ENCODE peak calls at places on chromosomes 1 and 21, in eight cellular contexts. One of them, this sample, is unnamed.

GRCh38 chr1:79362470-79362869 is 355.9 kb upstream of the ADGRL4 start:
- DNase-seq in heart left ventricle: no peak
- DNase-seq in fibroblast of villous mesenchyme: no peak
- DNase-seq in hepatocyte: no peak
- DNase-seq in cardiac muscle cell: no peak
- DNase-seq in brain microvascular endothelial cell: no peak
- DNase-seq in thyroid gland: no peak
- DNase-seq in fibroblast of lung: no peak
- DNase-seq in this sample: no peak

GRCh38 chr1:175600721-175601440 is 142.5 kb downstream of the TNR start:
- DNase-seq in heart left ventricle: no peak
- DNase-seq in fibroblast of villous mesenchyme: no peak
- DNase-seq in hepatocyte: no peak
- DNase-seq in cardiac muscle cell: no peak
- DNase-seq in brain microvascular endothelial cell: no peak
- DNase-seq in thyroid gland: no peak
- DNase-seq in fibroblast of lung: no peak
- DNase-seq in this sample: no peak

GRCh38 chr1:53501065-53502005 is 42.1 kb downstream of the DMRTB1 start:
- DNase-seq in heart left ventricle: no peak
- DNase-seq in fibroblast of villous mesenchyme: no peak
- DNase-seq in hepatocyte: no peak
- DNase-seq in cardiac muscle cell: no peak
- DNase-seq in brain microvascular endothelial cell: no peak
- DNase-seq in thyroid gland: peak; percentile 74
- DNase-seq in fibroblast of lung: no peak
- DNase-seq in this sample: no peak

GRCh38 chr1:101203812-101204540 is 32.8 kb upstream of the S1PR1 start:
- DNase-seq in heart left ventricle: peak; percentile 47
- DNase-seq in fibroblast of villous mesenchyme: peak; percentile 39
- DNase-seq in hepatocyte: no peak
- DNase-seq in cardiac muscle cell: peak; percentile 45
- DNase-seq in brain microvascular endothelial cell: peak; percentile 20
- DNase-seq in thyroid gland: no peak
- DNase-seq in fibroblast of lung: peak; percentile 65
- DNase-seq in this sample: no peak

GRCh38 chr21:35749904-35750303 is 310.4 kb downstream of the SETD4 start:
- DNase-seq in heart left ventricle: no peak
- DNase-seq in fibroblast of villous mesenchyme: no peak
- DNase-seq in hepatocyte: no peak
- DNase-seq in cardiac muscle cell: no peak
- DNase-seq in brain microvascular endothelial cell: no peak
- DNase-seq in thyroid gland: no peak
- DNase-seq in fibroblast of lung: no peak
- DNase-seq in this sample: no peak

GRCh38 chr1:6580119-6580587 is 359 bp downstream of the ZBTB48 start:
- DNase-seq in heart left ventricle: no peak
- DNase-seq in fibroblast of villous mesenchyme: peak; percentile 16
- DNase-seq in hepatocyte: no peak
- DNase-seq in cardiac muscle cell: no peak
- DNase-seq in brain microvascular endothelial cell: no peak
- DNase-seq in thyroid gland: no peak
- DNase-seq in fibroblast of lung: no peak
- DNase-seq in this sample: no peak

GRCh38 chr1:90712153-90712930 is 4.8 kb downstream of the BARHL2 start:
- DNase-seq in heart left ventricle: no peak
- DNase-seq in fibroblast of villous mesenchyme: no peak
- DNase-seq in hepatocyte: no peak
- DNase-seq in cardiac muscle cell: no peak
- DNase-seq in brain microvascular endothelial cell: no peak
- DNase-seq in thyroid gland: no peak
- DNase-seq in fibroblast of lung: no peak
- DNase-seq in this sample: no peak

GRCh38 chr1:220876511-220877347 is 2.5 kb upstream of the HLX start:
- DNase-seq in heart left ventricle: peak; percentile 70
- DNase-seq in fibroblast of villous mesenchyme: no peak
- DNase-seq in hepatocyte: peak; percentile 46
- DNase-seq in cardiac muscle cell: peak; percentile 47
- DNase-seq in brain microvascular endothelial cell: no peak
- DNase-seq in thyroid gland: no peak
- DNase-seq in fibroblast of lung: peak; percentile 32
- DNase-seq in this sample: no peak

GRCh38 chr1:231931846-231932454 is 305.4 kb downstream of the DISC1 start:
- DNase-seq in heart left ventricle: no peak
- DNase-seq in fibroblast of villous mesenchyme: no peak
- DNase-seq in hepatocyte: no peak
- DNase-seq in cardiac muscle cell: no peak
- DNase-seq in brain microvascular endothelial cell: no peak
- DNase-seq in thyroid gland: no peak
- DNase-seq in fibroblast of lung: no peak
- DNase-seq in this sample: no peak

GRCh38 chr1:223248787-223249175 is 105.7 kb upstream of the TLR5 start:
- DNase-seq in heart left ventricle: no peak
- DNase-seq in fibroblast of villous mesenchyme: no peak
- DNase-seq in hepatocyte: no peak
- DNase-seq in cardiac muscle cell: no peak
- DNase-seq in brain microvascular endothelial cell: no peak
- DNase-seq in thyroid gland: no peak
- DNase-seq in fibroblast of lung: no peak
- DNase-seq in this sample: no peak

GRCh38 chr1:84268346-84268745 is 33.2 kb upstream of the SAMD13 start:
- DNase-seq in heart left ventricle: no peak
- DNase-seq in fibroblast of villous mesenchyme: no peak
- DNase-seq in hepatocyte: no peak
- DNase-seq in cardiac muscle cell: no peak
- DNase-seq in brain microvascular endothelial cell: no peak
- DNase-seq in thyroid gland: no peak
- DNase-seq in fibroblast of lung: no peak
- DNase-seq in this sample: no peak

GRCh38 chr1:86061660-86062059 is 94.9 kb downstream of the COL24A1 start:
- DNase-seq in heart left ventricle: no peak
- DNase-seq in fibroblast of villous mesenchyme: no peak
- DNase-seq in hepatocyte: no peak
- DNase-seq in cardiac muscle cell: no peak
- DNase-seq in brain microvascular endothelial cell: peak; percentile 11
- DNase-seq in thyroid gland: no peak
- DNase-seq in fibroblast of lung: no peak
- DNase-seq in this sample: no peak

GRCh38 chr1:66217021-66217420 is 316.9 kb upstream of the SGIP1 start:
- DNase-seq in heart left ventricle: no peak
- DNase-seq in fibroblast of villous mesenchyme: peak; percentile 65
- DNase-seq in hepatocyte: peak; percentile 16
- DNase-seq in cardiac muscle cell: no peak
- DNase-seq in brain microvascular endothelial cell: no peak
- DNase-seq in thyroid gland: no peak
- DNase-seq in fibroblast of lung: peak; percentile 90
- DNase-seq in this sample: peak; percentile 45

GRCh38 chr1:49331066-49331852 is 554.6 kb upstream of the BEND5 start:
- DNase-seq in heart left ventricle: no peak
- DNase-seq in fibroblast of villous mesenchyme: no peak
- DNase-seq in hepatocyte: no peak
- DNase-seq in cardiac muscle cell: no peak
- DNase-seq in brain microvascular endothelial cell: no peak
- DNase-seq in thyroid gland: no peak
- DNase-seq in fibroblast of lung: no peak
- DNase-seq in this sample: no peak

GRCh38 chr1:101567582-101568189 is 330.9 kb downstream of the S1PR1 start:
- DNase-seq in heart left ventricle: no peak
- DNase-seq in fibroblast of villous mesenchyme: peak; percentile 16
- DNase-seq in hepatocyte: peak; percentile 32
- DNase-seq in cardiac muscle cell: peak; percentile 50
- DNase-seq in brain microvascular endothelial cell: peak; percentile 11
- DNase-seq in thyroid gland: peak; percentile 25
- DNase-seq in fibroblast of lung: peak; percentile 11
- DNase-seq in this sample: peak; percentile 0

GRCh38 chr1:157806431-157807149 is 13.3 kb downstream of the FCRL1 start:
- DNase-seq in heart left ventricle: no peak
- DNase-seq in fibroblast of villous mesenchyme: no peak
- DNase-seq in hepatocyte: no peak
- DNase-seq in cardiac muscle cell: no peak
- DNase-seq in brain microvascular endothelial cell: no peak
- DNase-seq in thyroid gland: no peak
- DNase-seq in fibroblast of lung: no peak
- DNase-seq in this sample: no peak

GRCh38 chr1:239056940-239057339 is 329.4 kb upstream of the CHRM3 start:
- DNase-seq in heart left ventricle: no peak
- DNase-seq in fibroblast of villous mesenchyme: no peak
- DNase-seq in hepatocyte: no peak
- DNase-seq in cardiac muscle cell: peak; percentile 7
- DNase-seq in brain microvascular endothelial cell: no peak
- DNase-seq in thyroid gland: no peak
- DNase-seq in fibroblast of lung: no peak
- DNase-seq in this sample: no peak

GRCh38 chr1:61080408-61081134 is 1.8 kb upstream of the NFIA start:
- DNase-seq in heart left ventricle: no peak
- DNase-seq in fibroblast of villous mesenchyme: no peak
- DNase-seq in hepatocyte: no peak
- DNase-seq in cardiac muscle cell: no peak
- DNase-seq in brain microvascular endothelial cell: no peak
- DNase-seq in thyroid gland: no peak
- DNase-seq in fibroblast of lung: no peak
- DNase-seq in this sample: no peak
- H3K4me3 ChIP-seq in heart left ventricle: peak overlapping the region; percentile 84
- H3K4me3 ChIP-seq in fibroblast of villous mesenchyme: peak overlapping the region; percentile 33
- H3K4me3 ChIP-seq in hepatocyte: peak overlapping the region; percentile 63
- H3K4me3 ChIP-seq in cardiac muscle cell: peak overlapping the region; percentile 95
- H3K4me3 ChIP-seq in brain microvascular endothelial cell: no peak overlapping the region
- H3K4me3 ChIP-seq in thyroid gland: no peak overlapping the region
- H3K4me3 ChIP-seq in fibroblast of lung: peak overlapping the region; percentile 15
- H3K4me3 ChIP-seq in this sample: no peak overlapping the region

GRCh38 chr1:44654621-44655187 is 19.6 kb downstream of the TMEM53 start:
- DNase-seq in heart left ventricle: peak; percentile 8
- DNase-seq in fibroblast of villous mesenchyme: no peak
- DNase-seq in hepatocyte: no peak
- DNase-seq in cardiac muscle cell: no peak
- DNase-seq in brain microvascular endothelial cell: no peak
- DNase-seq in thyroid gland: no peak
- DNase-seq in fibroblast of lung: no peak
- DNase-seq in this sample: no peak

GRCh38 chr1:44652445-44653106 is 21.7 kb downstream of the TMEM53 start:
- DNase-seq in heart left ventricle: peak; percentile 79
- DNase-seq in fibroblast of villous mesenchyme: peak; percentile 59
- DNase-seq in hepatocyte: peak; percentile 87
- DNase-seq in cardiac muscle cell: peak; percentile 68
- DNase-seq in brain microvascular endothelial cell: peak; percentile 60
- DNase-seq in thyroid gland: peak; percentile 72
- DNase-seq in fibroblast of lung: peak; percentile 31
- DNase-seq in this sample: no peak

GRCh38 chr1:44651069-44651468 is 23.2 kb downstream of the TMEM53 start:
- DNase-seq in heart left ventricle: no peak
- DNase-seq in fibroblast of villous mesenchyme: no peak
- DNase-seq in hepatocyte: no peak
- DNase-seq in cardiac muscle cell: no peak
- DNase-seq in brain microvascular endothelial cell: no peak
- DNase-seq in thyroid gland: no peak
- DNase-seq in fibroblast of lung: no peak
- DNase-seq in this sample: no peak

GRCh38 chr1:44655609-44656008 is 18.7 kb downstream of the TMEM53 start:
- DNase-seq in heart left ventricle: no peak
- DNase-seq in fibroblast of villous mesenchyme: peak; percentile 14
- DNase-seq in hepatocyte: no peak
- DNase-seq in cardiac muscle cell: peak; percentile 17
- DNase-seq in brain microvascular endothelial cell: no peak
- DNase-seq in thyroid gland: no peak
- DNase-seq in fibroblast of lung: no peak
- DNase-seq in this sample: no peak

DNA sequence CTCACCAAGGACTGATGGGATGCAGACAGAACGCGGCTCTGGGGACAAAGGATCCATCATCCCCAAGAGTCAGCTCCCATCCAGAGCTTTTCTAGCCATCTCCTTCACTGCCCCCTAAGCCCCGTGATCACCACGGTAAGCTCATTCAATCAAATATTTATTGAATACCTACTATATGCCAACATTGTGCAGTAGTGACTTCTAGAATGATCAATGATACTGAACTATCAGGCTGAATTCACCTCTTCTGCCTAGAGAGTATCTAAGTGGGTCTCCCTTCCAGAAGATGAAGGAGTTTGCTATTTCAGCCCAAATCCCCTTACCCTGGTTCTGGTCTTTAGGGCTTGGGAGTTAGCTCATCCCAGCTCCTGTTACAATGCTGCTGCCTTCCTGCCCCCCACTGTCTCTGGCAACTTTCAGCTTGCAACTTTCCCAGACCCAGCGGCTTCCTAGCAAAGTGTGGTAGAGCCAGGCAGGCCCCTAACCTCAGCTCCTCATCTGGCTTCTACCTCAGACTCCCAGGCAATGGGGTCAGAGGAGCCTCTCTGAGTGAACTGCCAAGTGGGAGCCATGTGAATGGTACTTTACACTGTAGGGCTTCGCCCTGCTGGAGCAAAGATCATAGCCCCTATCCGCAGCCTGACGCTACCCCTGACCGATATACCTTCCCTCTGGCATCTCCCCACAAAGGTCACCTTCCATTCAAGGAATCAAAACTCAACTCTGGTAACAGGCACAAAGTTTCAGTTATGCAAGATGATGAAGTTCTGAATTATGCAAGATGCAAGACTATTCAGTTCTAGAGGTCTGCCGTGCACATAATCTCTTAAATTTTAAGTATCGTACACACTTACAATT is 20.9 kb downstream of the TMEM53 start:
- DNase-seq in heart left ventricle: no peak
- DNase-seq in fibroblast of villous mesenchyme: no peak
- DNase-seq in hepatocyte: no peak
- DNase-seq in cardiac muscle cell: no peak
- DNase-seq in brain microvascular endothelial cell: no peak
- DNase-seq in thyroid gland: no peak
- DNase-seq in fibroblast of lung: no peak
- DNase-seq in this sample: no peak
- TF ChIP-seq CTCF in heart left ventricle: peak; percentile 27
- TF ChIP-seq CTCF in fibroblast of villous mesenchyme: no peak
- TF ChIP-seq CTCF in hepatocyte: no peak
- TF ChIP-seq CTCF in cardiac muscle cell: no peak
- TF ChIP-seq CTCF in brain microvascular endothelial cell: no peak
- TF ChIP-seq CTCF in thyroid gland: no peak
- TF ChIP-seq CTCF in fibroblast of lung: no peak
- TF ChIP-seq CTCF in this sample: no peak

GRCh38 chr1:1567831-1568380 is 6.8 kb downstream of the SSU72 start:
- DNase-seq in heart left ventricle: no peak
- DNase-seq in fibroblast of villous mesenchyme: peak; percentile 77
- DNase-seq in hepatocyte: no peak
- DNase-seq in cardiac muscle cell: no peak
- DNase-seq in brain microvascular endothelial cell: no peak
- DNase-seq in thyroid gland: no peak
- DNase-seq in fibroblast of lung: no peak
- DNase-seq in this sample: no peak
- H3K4me3 ChIP-seq in heart left ventricle: no peak overlapping the region
- H3K4me3 ChIP-seq in fibroblast of villous mesenchyme: no peak overlapping the region
- H3K4me3 ChIP-seq in hepatocyte: no peak overlapping the region
- H3K4me3 ChIP-seq in cardiac muscle cell: no peak overlapping the region
- H3K4me3 ChIP-seq in brain microvascular endothelial cell: no peak overlapping the region
- H3K4me3 ChIP-seq in thyroid gland: no peak overlapping the region
- H3K4me3 ChIP-seq in fibroblast of lung: no peak overlapping the region
- H3K4me3 ChIP-seq in this sample: no peak overlapping the region

DNA sequence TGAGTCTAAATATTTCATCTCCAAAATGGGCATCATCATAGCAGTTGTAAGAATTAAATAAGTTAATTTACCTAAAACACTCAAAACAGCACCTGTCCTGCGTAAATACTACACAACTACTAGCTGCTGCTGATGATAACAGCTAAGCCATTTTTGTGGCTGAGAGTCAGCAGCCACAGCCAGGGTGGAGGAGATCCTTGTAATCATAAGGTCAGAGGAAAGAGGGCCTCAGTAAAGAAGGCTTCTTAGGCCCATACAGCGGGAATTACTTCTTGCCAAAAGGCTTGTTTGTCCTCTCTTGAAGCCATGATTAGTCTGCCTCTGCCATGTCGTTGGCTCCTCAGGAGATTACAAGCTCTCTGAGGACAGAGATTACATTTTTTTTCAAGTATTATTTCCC is 245.0 kb downstream of the FGGY start:
- DNase-seq in heart left ventricle: no peak
- DNase-seq in fibroblast of villous mesenchyme: no peak
- DNase-seq in hepatocyte: no peak
- DNase-seq in cardiac muscle cell: no peak
- DNase-seq in brain microvascular endothelial cell: no peak
- DNase-seq in thyroid gland: no peak
- DNase-seq in fibroblast of lung: peak; percentile 60
- DNase-seq in this sample: no peak
- TF ChIP-seq CTCF in heart left ventricle: no peak
- TF ChIP-seq CTCF in fibroblast of villous mesenchyme: no peak
- TF ChIP-seq CTCF in hepatocyte: no peak
- TF ChIP-seq CTCF in cardiac muscle cell: no peak
- TF ChIP-seq CTCF in brain microvascular endothelial cell: no peak
- TF ChIP-seq CTCF in thyroid gland: no peak
- TF ChIP-seq CTCF in fibroblast of lung: no peak
- TF ChIP-seq CTCF in this sample: no peak